ENCODE peak calls at places on chromosomes 2 and 18, in nine cellular contexts. V is thoracic aorta, X is mesendoderm, I is fibroblast of the aortic adventitia, M is brain microvascular endothelial cell, K is colonic mucosa, R is H1, U is astrocyte of the spinal cord, E is A549. L is an unnamed sample.

GRCh38 chr2:172674034-172674967 is 61.3 kb upstream of the RAPGEF4 start:
- DNase-seq in V (no peak), X (peak), I (peak), M (peak), K (peak), R (peak), U (peak), E (no peak), L (peak)

GRCh38 chr2:122564843-122565242 is 809.4 kb downstream of the TSN start:
- DNase-seq in V (no peak), X (no peak), I (no peak), M (no peak), K (no peak), R (no peak), U (no peak), E (no peak), L (no peak)

GRCh38 chr18:44781890-44782289 is 101.2 kb downstream of the SETBP1 start:
- DNase-seq in V (no peak), X (peak), I (peak), M (peak), K (no peak), R (no peak), U (peak), E (no peak), L (peak)

GRCh38 chr2:208033701-208034502 is 8.6 kb upstream of the PLEKHM3 start:
- DNase-seq in V (no peak), X (peak), I (peak), M (no peak), K (peak), R (no peak), U (peak), E (peak), L (peak)

GRCh38 chr2:190911813-190912212 is 31.2 kb downstream of the GLS start:
- DNase-seq in V (no peak), X (no peak), I (peak), M (no peak), K (no peak), R (no peak), U (no peak), E (peak), L (peak)

GRCh38 chr2:181836583-181836982 is 54.9 kb upstream of the ITPRID2 start:
- DNase-seq in V (no peak), X (no peak), I (no peak), M (no peak), K (no peak), R (no peak), U (no peak), E (no peak), L (no peak)

GRCh38 chr2:10753876-10754275 is 32.4 kb downstream of the ATP6V1C2 start:
- DNase-seq in V (no peak), X (no peak), I (no peak), M (no peak), K (no peak), R (no peak), U (no peak), E (no peak), L (no peak)

GRCh38 chr2:232883116-232883721 is 13.2 kb downstream of the SNORC start:
- DNase-seq in V (no peak), X (no peak), I (no peak), M (no peak), K (no peak), R (no peak), U (no peak), E (no peak), L (no peak)

GRCh38 chr2:45889053-45889452 is 237.6 kb downstream of the PRKCE start:
- DNase-seq in V (no peak), X (peak), I (no peak), M (no peak), K (no peak), R (no peak), U (no peak), E (peak), L (peak)

GRCh38 chr18:43277164-43277600 is at the start of gene SYT4:
- DNase-seq in V (no peak), X (peak), I (peak), M (peak), K (no peak), R (peak), U (peak), E (peak), L (peak)

GRCh38 chr2:158391876-158392275 is 64.7 kb downstream of the CCDC148 start:
- DNase-seq in V (no peak), X (no peak), I (no peak), M (peak), K (no peak), R (no peak), U (peak), E (peak), L (peak)

GRCh38 chr2:100998235-100998573 is 3.9 kb upstream of the RPL31 start:
- DNase-seq in V (no peak), X (no peak), I (no peak), M (no peak), K (no peak), R (no peak), U (no peak), E (no peak), L (peak)

GRCh38 chr2:25651782-25652455 is 21.5 kb downstream of the DTNB start:
- DNase-seq in V (no peak), X (no peak), I (no peak), M (no peak), K (no peak), R (no peak), U (no peak), E (no peak), L (no peak)

GRCh38 chr2:88627856-88628568 is 748 bp upstream of the EIF2AK3 start:
- DNase-seq in V (peak), X (peak), I (peak), M (peak), K (peak), R (peak), U (peak), E (peak), L (peak)

GRCh38 chr18:76874643-76875389 is 52.5 kb downstream of the ZNF236 start:
- DNase-seq in V (no peak), X (peak), I (no peak), M (no peak), K (no peak), R (no peak), U (no peak), E (no peak), L (no peak)

GRCh38 chr18:6404834-6405233 is 9.9 kb downstream of the L3MBTL4 start:
- DNase-seq in V (no peak), X (no peak), I (no peak), M (no peak), K (no peak), R (no peak), U (no peak), E (no peak), L (no peak)

GRCh38 chr2:143900006-143900405 is 619.9 kb downstream of the ZEB2 start:
- DNase-seq in V (no peak), X (no peak), I (no peak), M (no peak), K (no peak), R (no peak), U (no peak), E (no peak), L (no peak)

GRCh38 chr2:19847486-19847885 is 54.3 kb downstream of the TTC32 start:
- DNase-seq in V (no peak), X (no peak), I (no peak), M (no peak), K (peak), R (no peak), U (no peak), E (no peak), L (no peak)

GRCh38 chr2:1814616-1815015 is 70.3 kb upstream of the PXDN start:
- DNase-seq in V (no peak), X (no peak), I (no peak), M (no peak), K (no peak), R (no peak), U (no peak), E (no peak), L (no peak)

GRCh38 chr18:2112435-2113045 is 458.8 kb downstream of the METTL4 start:
- DNase-seq in V (no peak), X (no peak), I (no peak), M (no peak), K (no peak), R (no peak), U (peak), E (no peak), L (no peak)

DNA sequence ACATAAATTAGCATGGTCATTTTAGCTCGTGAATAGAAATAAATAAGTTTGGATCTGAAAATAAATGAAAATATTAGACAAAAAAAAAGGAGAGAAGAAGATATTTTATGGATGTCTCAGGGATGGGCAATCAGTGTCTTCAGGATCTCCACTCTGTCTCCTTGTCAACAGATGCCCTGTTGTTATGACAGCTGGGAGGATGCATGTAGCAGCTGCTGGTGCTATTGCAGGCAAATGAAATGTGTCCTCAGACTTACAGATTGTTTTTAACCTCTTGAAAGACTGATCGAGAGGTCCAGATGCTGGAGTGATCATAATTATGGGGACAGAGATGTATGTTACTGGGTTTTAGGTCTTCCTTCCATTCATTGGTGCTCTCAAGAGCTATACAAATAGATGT is 24.7 kb upstream of the ARL4C start:
- DNase-seq in V (no peak), X (no peak), I (no peak), M (no peak), K (no peak), R (no peak), U (no peak), E (no peak), L (no peak)
- H3K4me3 ChIP-seq in V (no peak), X (no peak), I (no peak), M (no peak), K (no peak), R (no peak), U (no peak), E (no peak), L (no peak)

DNA sequence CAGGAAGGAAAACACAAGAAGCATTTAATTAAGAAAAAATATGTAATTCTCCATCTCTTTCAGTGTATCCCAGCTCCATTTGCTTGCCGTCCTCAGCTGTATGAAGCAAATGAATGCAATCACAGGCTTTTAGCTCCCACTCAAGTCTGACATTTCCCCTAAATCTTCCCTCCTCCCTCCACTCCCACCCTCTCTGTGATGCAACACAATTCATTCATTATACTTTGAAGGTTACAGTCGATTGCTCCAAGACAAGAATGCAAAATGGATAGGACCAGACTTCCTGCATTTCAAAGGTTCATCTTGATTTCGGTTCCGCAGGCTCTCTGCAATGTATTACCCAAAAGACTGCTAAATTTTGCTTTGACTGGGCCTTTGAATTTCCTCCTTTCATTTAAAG is 172.7 kb upstream of the SERPINE2 start:
- DNase-seq in V (no peak), X (peak), I (peak), M (no peak), K (no peak), R (no peak), U (no peak), E (no peak), L (peak)
- H3K4me3 ChIP-seq in V (no peak), X (no peak), I (no peak), M (no peak), K (no peak), R (no peak), U (no peak), E (no peak), L (no peak)

GRCh38 chr2:150478206-150478974 is 9.1 kb downstream of the RND3 start:
- DNase-seq in V (no peak), X (peak), I (peak), M (no peak), K (no peak), R (no peak), U (peak), E (no peak), L (peak)
- H3K4me3 ChIP-seq in V (peak), X (no peak), I (peak), M (no peak), K (no peak), R (no peak), U (no peak), E (peak), L (peak)

GRCh38 chr2:3376821-3377220 is 797 bp downstream of the EIPR1 start:
- DNase-seq in V (no peak), X (no peak), I (no peak), M (no peak), K (no peak), R (no peak), U (no peak), E (no peak), L (no peak)
- H3K4me3 ChIP-seq in V (peak), X (peak), I (peak), M (peak), K (peak), R (peak), U (peak), E (peak), L (peak)

DNA sequence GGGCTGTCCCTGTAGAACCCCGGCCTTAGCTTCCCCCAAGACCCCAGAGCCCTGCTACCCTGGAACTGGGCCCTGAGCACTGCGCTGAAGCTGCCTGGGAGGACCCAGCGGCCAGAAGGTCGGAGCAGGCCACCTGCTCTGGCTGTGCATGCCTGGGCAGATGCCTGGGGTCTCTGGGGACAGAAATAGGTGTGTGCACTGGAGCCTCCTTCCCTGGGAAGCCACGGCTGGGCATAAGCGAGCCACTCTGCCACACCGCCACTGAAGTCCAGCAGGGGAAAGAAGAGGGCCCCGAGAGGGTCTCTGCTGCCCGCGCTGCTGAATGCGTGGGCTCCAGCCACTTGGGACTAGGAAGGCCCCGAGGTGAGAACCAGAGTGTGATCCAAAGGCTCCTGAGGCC is 6.7 kb downstream of the GBX2 start:
- DNase-seq in V (no peak), X (no peak), I (no peak), M (no peak), K (no peak), R (no peak), U (no peak), E (no peak), L (no peak)
- H3K4me3 ChIP-seq in V (no peak), X (no peak), I (no peak), M (no peak), K (no peak), R (no peak), U (no peak), E (no peak), L (no peak)

DNA sequence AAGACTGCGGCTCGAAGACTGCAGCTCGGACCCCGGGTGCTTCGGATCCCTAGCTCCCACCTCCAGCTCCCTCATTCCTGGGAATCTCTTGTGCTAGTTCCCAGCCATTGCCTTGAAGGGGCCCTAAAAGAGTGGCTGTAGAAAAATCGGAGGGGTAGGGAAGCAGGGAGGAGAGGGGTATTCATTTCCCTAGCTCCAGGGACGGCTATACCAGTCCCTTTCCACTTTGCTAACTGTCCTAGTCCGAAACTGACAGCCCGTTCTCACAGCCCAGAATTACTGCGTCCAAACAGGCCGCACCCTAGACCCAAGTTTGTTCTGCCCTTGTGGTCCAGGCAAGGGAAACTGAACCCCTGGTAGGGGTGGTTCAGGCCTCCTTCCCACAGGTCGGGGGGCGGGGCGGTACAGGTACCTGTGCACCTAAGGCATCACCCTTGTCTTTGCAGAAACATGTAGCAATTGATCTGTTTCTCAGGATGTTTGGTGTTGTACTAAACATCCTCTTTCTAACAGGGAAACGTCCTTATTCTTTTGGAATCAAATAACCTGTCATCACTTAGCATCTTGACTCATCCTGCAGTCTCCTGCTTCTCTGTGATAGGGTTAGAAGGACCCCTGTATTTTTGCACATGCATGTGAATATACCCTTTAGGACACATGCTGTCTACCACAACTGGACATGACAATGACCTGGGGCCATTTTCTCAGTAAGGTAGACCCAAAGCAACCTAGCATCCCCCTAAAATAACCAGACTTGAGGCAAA is 4.0 kb downstream of the EMX1 start:
- DNase-seq in V (no peak), X (no peak), I (no peak), M (no peak), K (no peak), R (no peak), U (no peak), E (no peak), L (no peak)
- H3K4me3 ChIP-seq in V (no peak), X (no peak), I (no peak), M (no peak), K (no peak), R (peak), U (no peak), E (no peak), L (no peak)

GRCh38 chr2:27685577-27685976 is 21.9 kb downstream of the SLC4A1AP start:
- DNase-seq in V (no peak), X (no peak), I (no peak), M (no peak), K (no peak), R (no peak), U (no peak), E (no peak), L (no peak)
- H3K4me3 ChIP-seq in V (no peak), X (no peak), I (no peak), M (no peak), K (no peak), R (no peak), U (no peak), E (no peak), L (no peak)

GRCh38 chr2:223947711-223948205 is 2.6 kb upstream of the WDFY1 start:
- DNase-seq in V (no peak), X (peak), I (no peak), M (no peak), K (no peak), R (no peak), U (no peak), E (peak), L (no peak)

GRCh38 chr2:223954401-223954800 is 2.9 kb upstream of the MRPL44 start:
- DNase-seq in V (no peak), X (no peak), I (peak), M (peak), K (no peak), R (no peak), U (peak), E (peak), L (peak)

GRCh38 chr2:223952280-223952968 is 4.8 kb upstream of the MRPL44 start:
- DNase-seq in V (no peak), X (peak), I (no peak), M (no peak), K (no peak), R (no peak), U (no peak), E (no peak), L (no peak)

GRCh38 chr2:223949241-223949640 is 4.1 kb upstream of the WDFY1 start:
- DNase-seq in V (no peak), X (no peak), I (no peak), M (no peak), K (no peak), R (no peak), U (no peak), E (peak), L (no peak)

GRCh38 chr2:223950448-223951347 is 5.6 kb upstream of the WDFY1 start:
- DNase-seq in V (no peak), X (no peak), I (no peak), M (no peak), K (no peak), R (no peak), U (no peak), E (no peak), L (no peak)
- H3K4me3 ChIP-seq in V (no peak), X (no peak), I (no peak), M (no peak), K (no peak), R (no peak), U (no peak), E (no peak), L (no peak)

DNA sequence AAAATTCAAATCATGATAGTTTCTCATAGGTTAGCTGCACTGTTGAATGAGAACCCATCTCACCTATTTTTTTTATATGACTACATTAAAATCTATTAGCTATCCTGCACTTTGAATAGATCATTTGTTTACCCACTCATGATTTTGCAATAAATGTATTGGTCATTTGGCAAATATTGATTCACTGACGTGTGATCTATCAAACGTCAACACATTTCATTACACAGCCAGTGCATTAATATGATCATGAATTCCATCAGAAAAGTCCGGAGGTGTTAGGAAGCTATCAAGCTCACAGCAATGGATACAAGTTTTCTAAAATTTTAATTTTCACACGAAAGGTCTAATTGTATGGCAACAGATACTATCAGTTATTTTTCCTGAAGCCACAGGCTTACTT is 128.2 kb upstream of the ID2 start:
- DNase-seq in V (no peak), X (no peak), I (no peak), M (no peak), K (no peak), R (no peak), U (no peak), E (no peak), L (no peak)
- H3K4me3 ChIP-seq in V (no peak), X (no peak), I (no peak), M (no peak), K (no peak), R (no peak), U (no peak), E (no peak), L (no peak)